ENCODE peak calls at places on chromosomes 4 and X, in six cellular contexts. One of them, this sample, is unnamed.

GRCh38 chr4:26896636-26897035 is 36.0 kb downstream of the STIM2 start:
- DNase-seq in substantia nigra: no peak
- DNase-seq in GM19239: no peak
- DNase-seq in dorsolateral prefrontal cortex: no peak
- DNase-seq in GM12864: no peak
- DNase-seq in fibroblast of mammary gland: peak; percentile 22
- DNase-seq in this sample: no peak

GRCh38 chrX:153953342-153953830 is 8.9 kb upstream of the RENBP start:
- DNase-seq in dorsolateral prefrontal cortex: peak; percentile 71
- DNase-seq in GM19239: peak; percentile 68
- DNase-seq in fibroblast of mammary gland: peak; percentile 60
- DNase-seq in substantia nigra: peak; percentile 61
- DNase-seq in GM12864: no peak
- DNase-seq in this sample: peak; percentile 74

GRCh38 chrX:13009256-13009655 is 34.3 kb downstream of the TMSB4X start:
- DNase-seq in dorsolateral prefrontal cortex: no peak
- DNase-seq in substantia nigra: no peak
- DNase-seq in fibroblast of mammary gland: no peak
- DNase-seq in GM19239: no peak
- DNase-seq in GM12864: no peak
- DNase-seq in this sample: no peak

GRCh38 chr4:123547167-123547817 is 150.7 kb downstream of the SPRY1 start:
- DNase-seq in GM19239: no peak
- DNase-seq in fibroblast of mammary gland: no peak
- DNase-seq in substantia nigra: no peak
- DNase-seq in GM12864: no peak
- DNase-seq in dorsolateral prefrontal cortex: no peak
- DNase-seq in this sample: no peak

GRCh38 chr4:146445198-146446150 is 76.3 kb downstream of the SLC10A7 start:
- DNase-seq in GM12864: no peak
- DNase-seq in substantia nigra: no peak
- DNase-seq in dorsolateral prefrontal cortex: no peak
- DNase-seq in GM19239: no peak
- DNase-seq in fibroblast of mammary gland: no peak
- DNase-seq in this sample: no peak

GRCh38 chr4:163976588-163976987 is 482.1 kb downstream of the TMA16 start:
- DNase-seq in GM12864: no peak
- DNase-seq in GM19239: no peak
- DNase-seq in dorsolateral prefrontal cortex: no peak
- DNase-seq in fibroblast of mammary gland: no peak
- DNase-seq in substantia nigra: no peak
- DNase-seq in this sample: no peak

GRCh38 chrX:6226053-6226645 is 2.5 kb downstream of the NLGN4X start:
- DNase-seq in dorsolateral prefrontal cortex: peak; percentile 17
- DNase-seq in fibroblast of mammary gland: no peak
- DNase-seq in GM19239: no peak
- DNase-seq in GM12864: no peak
- DNase-seq in substantia nigra: peak; percentile 38
- DNase-seq in this sample: peak; percentile 32

GRCh38 chr4:84908876-84909275 is 57.6 kb downstream of the WDFY3 start:
- DNase-seq in fibroblast of mammary gland: no peak
- DNase-seq in substantia nigra: no peak
- DNase-seq in GM19239: no peak
- DNase-seq in dorsolateral prefrontal cortex: no peak
- DNase-seq in GM12864: no peak
- DNase-seq in this sample: no peak

GRCh38 chr4:93132631-93133030 is 695.9 kb upstream of the ATOH1 start:
- DNase-seq in fibroblast of mammary gland: no peak
- DNase-seq in GM19239: no peak
- DNase-seq in dorsolateral prefrontal cortex: no peak
- DNase-seq in substantia nigra: no peak
- DNase-seq in GM12864: no peak
- DNase-seq in this sample: no peak

GRCh38 chr4:102601586-102602227 is 100.5 kb downstream of the NFKB1 start:
- DNase-seq in dorsolateral prefrontal cortex: no peak
- DNase-seq in fibroblast of mammary gland: no peak
- DNase-seq in substantia nigra: no peak
- DNase-seq in GM19239: no peak
- DNase-seq in GM12864: no peak
- DNase-seq in this sample: no peak

GRCh38 chr4:24763631-24764302 is 31.6 kb upstream of the SOD3 start:
- DNase-seq in substantia nigra: no peak
- DNase-seq in GM12864: no peak
- DNase-seq in dorsolateral prefrontal cortex: no peak
- DNase-seq in GM19239: no peak
- DNase-seq in fibroblast of mammary gland: peak; percentile 57
- DNase-seq in this sample: no peak

GRCh38 chr4:41141910-41142309 is 72.4 kb downstream of the APBB2 start:
- DNase-seq in dorsolateral prefrontal cortex: no peak
- DNase-seq in GM12864: no peak
- DNase-seq in GM19239: no peak
- DNase-seq in substantia nigra: no peak
- DNase-seq in fibroblast of mammary gland: peak; percentile 98
- DNase-seq in this sample: no peak

GRCh38 chr4:6917445-6918241 is 8.0 kb downstream of the TBC1D14 start:
- DNase-seq in GM12864: peak; percentile 59
- DNase-seq in substantia nigra: peak; percentile 54
- DNase-seq in GM19239: no peak
- DNase-seq in dorsolateral prefrontal cortex: peak; percentile 57
- DNase-seq in fibroblast of mammary gland: no peak
- DNase-seq in this sample: no peak

This sample was measured in nucleus accumbens.